ENCODE peak calls at places on chromosomes 4 and X, in four cellular contexts. I is retina; F is lung microvascular endothelial cell; P is naive thymus-derived CD8-positive, alpha-beta T cell. D is an unnamed sample.

GRCh38 chr4:5206391-5206790 is 155.1 kb downstream of the STK32B start:
- DNase-seq in I (no peak), F (peak; percentile 51), P (no peak), D (peak; percentile 83)

GRCh38 chrX:107686792-107687191 is 58.5 kb downstream of the PRPS1 start:
- DNase-seq in I (no peak), F (no peak), P (no peak), D (no peak)

GRCh38 chr4:38119663-38120374 is 159.6 kb downstream of the PTTG2 start:
- DNase-seq in I (no peak), F (no peak), P (no peak), D (peak; percentile 67)

GRCh38 chr4:139214039-139214534 is 37.1 kb upstream of the ELF2 start:
- DNase-seq in I (no peak), F (no peak), P (no peak), D (no peak)

GRCh38 chr4:16884673-16885460 is 13.6 kb downstream of the LDB2 start:
- DNase-seq in I (no peak), F (no peak), P (no peak), D (no peak)

GRCh38 chr4:150385606-150386005 is 196.3 kb upstream of the MAB21L2 start:
- DNase-seq in I (peak; percentile 59), F (no peak), P (no peak), D (peak; percentile 77)

GRCh38 chr4:120918788-120919187 is 3.7 kb downstream of the PRDM5 start:
- DNase-seq in I (no peak), F (no peak), P (no peak), D (no peak)

GRCh38 chr4:7342223-7342576 is 92.5 kb downstream of the PSAPL1 start:
- DNase-seq in I (no peak), F (no peak), P (no peak), D (no peak)

GRCh38 chrX:6777211-6778002 is 242.5 kb upstream of the VCX3A start:
- DNase-seq in I (no peak), F (no peak), P (no peak), D (no peak)

GRCh38 chrX:9676738-9677097 is 88.9 kb downstream of the GPR143 start:
- DNase-seq in I (no peak), F (no peak), P (no peak), D (no peak)

GRCh38 chr4:103996637-103997036 is 276.9 kb upstream of the TACR3 start:
- DNase-seq in I (peak; percentile 49), F (no peak), P (no peak), D (no peak)

GRCh38 chr4:127503111-127503510 is 129.6 kb upstream of the INTU start:
- DNase-seq in I (no peak), F (no peak), P (no peak), D (no peak)

GRCh38 chrX:47266643-47267042 is 33.8 kb downstream of the USP11 start:
- DNase-seq in I (no peak), F (no peak), P (no peak), D (no peak)

GRCh38 chr4:76518241-76518640 is 83.2 kb downstream of the SHROOM3 start:
- DNase-seq in I (no peak), F (no peak), P (no peak), D (no peak)

GRCh38 chr4:156805696-156806095 is 165.9 kb downstream of the PDGFC start:
- DNase-seq in I (peak; percentile 53), F (no peak), P (no peak), D (no peak)

GRCh38 chr4:73721419-73721818 is 18.9 kb upstream of the CXCL8 start:
- DNase-seq in I (no peak), F (no peak), P (no peak), D (no peak)

GRCh38 chrX:17700976-17701375 is 36.3 kb upstream of the SCML1 start:
- DNase-seq in I (no peak), F (no peak), P (no peak), D (no peak)

GRCh38 chr4:120084327-120084726 is 17.7 kb upstream of the MAD2L1 start:
- DNase-seq in I (no peak), F (no peak), P (no peak), D (no peak)

GRCh38 chr4:55364691-55365346 is 18.8 kb downstream of the SRD5A3 start:
- DNase-seq in I (peak; percentile 46), F (peak; percentile 58), P (no peak), D (no peak)

GRCh38 chr4:128855656-128856055 is 46.2 kb downstream of the JADE1 start:
- DNase-seq in I (no peak), F (no peak), P (no peak), D (no peak)

GRCh38 chrX:30620980-30621716 is 32.1 kb upstream of the GK start:
- DNase-seq in I (no peak), F (peak; percentile 1), P (no peak), D (peak; percentile 68)